ENCODE peak calls at places on chromosomes 3 and 15, in five cellular contexts. H is K562, V is HepG2, A is upper lobe of left lung, C is GM12878. D is an unnamed sample.

GRCh38 chr15:80581976-80582375 is 113.1 kb upstream of the ABHD17C start:
- ATAC-seq in V (no peak), H (no peak), C (no peak), A (no peak), D (no peak)

GRCh38 chr3:13141991-13142412 is 68.8 kb upstream of the IQSEC1 start:
- ATAC-seq in H (peak; percentile 91), V (peak; percentile 8), C (peak; percentile 77), A (no peak), D (no peak)

GRCh38 chr3:194064380-194065118 is 71.4 kb upstream of the HES1 start:
- ATAC-seq in H (no peak), V (no peak), A (peak; percentile 36), C (peak; percentile 37), D (no peak)

GRCh38 chr3:171404376-171404982 is 55.7 kb downstream of the TNIK start:
- ATAC-seq in V (no peak), C (no peak), H (no peak), A (no peak), D (no peak)

GRCh38 chr3:184795493-184796198 is 16.3 kb upstream of the VPS8 start:
- ATAC-seq in A (no peak), H (peak; percentile 58), V (no peak), C (peak; percentile 43), D (no peak)

GRCh38 chr3:71310595-71311319 is 272.8 kb downstream of the FOXP1 start:
- ATAC-seq in A (peak; percentile 92), C (no peak), V (peak; percentile 65), H (no peak), D (peak; percentile 67)

GRCh38 chr15:77580991-77581682 is 51.6 kb downstream of the LINGO1 start:
- ATAC-seq in H (no peak), A (no peak), V (no peak), C (no peak), D (no peak)

GRCh38 chr15:60899322-60899966 is 329.7 kb downstream of the RORA start:
- ATAC-seq in H (no peak), C (peak; percentile 79), V (no peak), A (no peak), D (no peak)

GRCh38 chr3:193261970-193262369 is 20.9 kb downstream of the PLAAT1 start:
- ATAC-seq in V (no peak), H (no peak), A (no peak), C (no peak), D (no peak)

GRCh38 chr3:169387751-169388696 is 275.5 kb downstream of the MECOM start:
- ATAC-seq in V (peak; percentile 93), H (no peak), A (peak; percentile 93), C (no peak), D (peak; percentile 84)

GRCh38 chr15:73782339-73782979 is 29.3 kb upstream of the INSYN1 start:
- ATAC-seq in V (no peak), A (peak; percentile 37), C (no peak), H (no peak), D (no peak)

GRCh38 chr3:94303897-94304296 is 241.0 kb downstream of the NSUN3 start:
- ATAC-seq in V (no peak), A (no peak), H (no peak), C (no peak), D (no peak)

GRCh38 chr3:73667889-73668288 is 43.1 kb upstream of the PDZRN3 start:
- ATAC-seq in A (no peak), V (no peak), C (no peak), H (no peak), D (no peak)

GRCh38 chr3:136595862-136596697 is 156.1 kb downstream of the STAG1 start:
- ATAC-seq in A (no peak), C (peak; percentile 56), V (no peak), H (no peak), D (no peak)

GRCh38 chr15:91522609-91523332 is 330.7 kb upstream of the SLCO3A1 start:
- ATAC-seq in C (no peak), A (no peak), V (no peak), H (no peak), D (no peak)

GRCh38 chr15:36940207-36940606 is 160.1 kb downstream of the MEIS2 start:
- ATAC-seq in A (no peak), V (no peak), H (no peak), C (no peak), D (no peak)

GRCh38 chr3:188298585-188298984 is 144.6 kb downstream of the LPP start:
- ATAC-seq in A (peak; percentile 37), V (no peak), H (no peak), C (no peak), D (no peak)

GRCh38 chr15:48527517-48527916 is 118.0 kb downstream of the FBN1 start:
- ATAC-seq in A (no peak), C (no peak), H (no peak), V (no peak), D (no peak)

GRCh38 chr3:56940989-56941388 is 119.5 kb upstream of the SPATA12 start:
- ATAC-seq in C (no peak), V (no peak), A (no peak), H (no peak), D (no peak)

GRCh38 chr3:18559323-18559972 is 134.3 kb upstream of the SATB1 start:
- ATAC-seq in V (peak; percentile 73), C (peak; percentile 77), A (peak; percentile 81), H (no peak), D (no peak)

GRCh38 chr15:45710657-45711056 is 75.8 kb downstream of the SQOR start:
- ATAC-seq in H (no peak), A (no peak), V (no peak), C (no peak), D (no peak)

GRCh38 chr3:133130168-133130567 is 92.0 kb downstream of the TMEM108 start:
- ATAC-seq in C (no peak), H (no peak), V (no peak), A (no peak), D (no peak)

GRCh38 chr15:77179541-77179998 is 108.7 kb upstream of the TSPAN3 start:
- ATAC-seq in V (no peak), A (no peak), C (peak; percentile 74), H (no peak), D (no peak)

GRCh38 chr3:192835818-192836468 is 81.7 kb downstream of the MB21D2 start:
- ATAC-seq in A (peak; percentile 43), C (peak; percentile 22), V (no peak), H (no peak), D (peak; percentile 61)

GRCh38 chr3:150721285-150722130 is 17.8 kb upstream of the ERICH6 start:
- ATAC-seq in V (peak; percentile 79), C (peak; percentile 93), H (peak; percentile 76), A (peak; percentile 90), D (peak; percentile 78)

GRCh38 chr3:51395493-51396213 is 4.6 kb downstream of the RBM15B start:
- ATAC-seq in V (no peak), A (no peak), H (no peak), C (no peak), D (no peak)

GRCh38 chr3:51393564-51393963 is 2.5 kb downstream of the RBM15B start:
- ATAC-seq in H (no peak), V (no peak), A (no peak), C (no peak), D (no peak)

GRCh38 chr3:51396401-51396800 is 5.3 kb downstream of the RBM15B start:
- ATAC-seq in V (no peak), A (no peak), C (no peak), H (no peak), D (no peak)

GRCh38 chr3:51393096-51393495 is 2.0 kb downstream of the RBM15B start:
- ATAC-seq in A (no peak), C (no peak), V (no peak), H (no peak), D (no peak)

DNA sequence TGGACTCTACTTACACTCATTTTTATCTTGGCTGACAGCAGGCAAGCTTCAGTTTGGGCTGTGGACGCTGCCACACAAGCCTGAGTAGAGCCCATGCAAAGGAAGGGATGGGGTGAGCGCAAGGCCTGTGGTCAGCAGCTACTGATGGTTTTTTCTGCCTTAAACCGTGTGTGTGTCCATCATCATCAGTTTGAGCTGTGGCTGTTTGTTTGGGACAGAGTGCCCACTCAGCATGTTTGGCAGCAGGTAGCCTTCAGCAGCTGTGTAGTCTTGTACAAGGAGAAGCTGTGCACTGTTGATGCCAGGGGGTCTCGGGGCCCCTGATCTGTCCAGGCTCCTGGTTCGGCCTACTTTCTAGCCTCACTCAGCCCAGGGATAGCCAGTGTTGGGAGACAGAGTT is 3.5 kb downstream of the RBM15B start:
- ATAC-seq in C (no peak), H (no peak), A (no peak), V (no peak), D (no peak)
- TF ChIP-seq POLR2AphosphoS5 in C (no peak), H (no peak), A (no peak), V (peak; percentile 29), D (no peak)

GRCh38 chr15:94070341-94071275 is 160.8 kb upstream of the MCTP2 start:
- ATAC-seq in C (no peak), V (no peak), A (no peak), H (no peak), D (no peak)

GRCh38 chr15:94079459-94079858 is 151.9 kb upstream of the MCTP2 start:
- ATAC-seq in C (no peak), H (no peak), A (no peak), V (no peak), D (no peak)

GRCh38 chr15:94079968-94080367 is 151.4 kb upstream of the MCTP2 start:
- ATAC-seq in A (no peak), C (no peak), H (no peak), V (no peak), D (no peak)

GRCh38 chr15:94080416-94080815 is 150.9 kb upstream of the MCTP2 start:
- ATAC-seq in A (peak; percentile 85), H (no peak), V (no peak), C (peak; percentile 83), D (peak; percentile 60)

DNA sequence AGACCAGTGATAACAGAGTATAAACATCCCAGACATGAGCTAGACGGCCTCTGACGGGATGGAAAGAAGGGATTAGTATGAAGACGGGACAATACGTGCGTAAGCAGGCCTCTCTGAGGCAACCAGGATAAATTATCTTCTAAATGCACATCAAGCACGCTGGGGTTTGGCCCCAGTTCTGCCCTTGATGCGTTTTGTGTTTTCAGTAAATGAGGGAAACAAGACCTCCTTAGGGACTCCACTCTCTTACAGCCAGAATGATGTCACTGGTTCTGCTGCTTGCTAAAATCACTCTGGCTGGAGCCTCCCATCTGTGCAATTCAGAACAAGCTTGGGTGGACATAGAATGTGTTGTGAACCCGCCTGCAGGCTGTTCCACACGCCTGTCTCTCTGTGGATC is 156.0 kb upstream of the MCTP2 start:
- ATAC-seq in C (no peak), A (peak; percentile 93), V (no peak), H (no peak), D (peak; percentile 93)
- TF ChIP-seq EP300 in C (no peak), A (no peak), V (no peak), H (no peak), D (peak; percentile 84)

GRCh38 chr3:38257583-38257982 is 8.0 kb upstream of the SLC22A13 start:
- ATAC-seq in H (no peak), C (no peak), A (no peak), V (no peak), D (no peak)
- TF ChIP-seq POLR2AphosphoS5 in H (no peak), C (no peak), A (no peak), V (no peak), D (no peak)

GRCh38 chr15:52012210-52012609 is 6.8 kb upstream of the MAPK6 start:
- ATAC-seq in H (no peak), V (no peak), C (no peak), A (no peak), D (no peak)

GRCh38 chr15:52008698-52009434 is 10.2 kb upstream of the MAPK6 start:
- ATAC-seq in A (no peak), H (peak; percentile 61), V (peak; percentile 90), C (peak; percentile 47), D (no peak)

GRCh38 chr15:52013151-52013791 is 5.7 kb upstream of the MAPK6 start:
- ATAC-seq in A (no peak), V (no peak), C (peak; percentile 62), H (peak; percentile 22), D (no peak)

GRCh38 chr15:52010633-52011595 is 8.1 kb upstream of the MAPK6 start:
- ATAC-seq in V (no peak), C (peak; percentile 12), H (peak; percentile 50), A (no peak), D (no peak)

GRCh38 chr15:52011711-52012144 is 7.3 kb upstream of the MAPK6 start:
- ATAC-seq in C (no peak), V (peak; percentile 10), H (peak; percentile 20), A (no peak), D (no peak)
- TF ChIP-seq EP300 in C (no peak), V (no peak), H (no peak), A (no peak), D (no peak)